ENCODE peak calls at places on chromosomes 2 and 18, in four cellular contexts. T, G, K and U are unnamed samples.

GRCh38 chr2:221981918-221982317 is 316.9 kb downstream of the PAX3 start:
- DNase-seq in T (no peak), G (peak), K (no peak), U (no peak)

GRCh38 chr2:180698668-180699067 is 281.7 kb upstream of the UBE2E3 start:
- DNase-seq in T (no peak), G (no peak), K (no peak), U (no peak)

GRCh38 chr2:65604246-65604645 is 171.8 kb upstream of the SPRED2 start:
- DNase-seq in T (no peak), G (no peak), K (no peak), U (no peak)

GRCh38 chr2:47904903-47905453 is 1.3 kb downstream of the FBXO11 start:
- DNase-seq in T (no peak), G (no peak), K (peak), U (peak)

GRCh38 chr18:13407484-13407883 is 188.9 kb downstream of the LDLRAD4 start:
- DNase-seq in T (no peak), G (no peak), K (no peak), U (no peak)

GRCh38 chr2:46866770-46867246 is 48.8 kb downstream of the MCFD2 start:
- DNase-seq in T (no peak), G (no peak), K (no peak), U (no peak)

GRCh38 chr2:189364607-189365006 is 76.7 kb upstream of the WDR75 start:
- DNase-seq in T (no peak), G (no peak), K (no peak), U (no peak)

GRCh38 chr2:121648611-121649401 is 456 bp downstream of the CLASP1 start:
- DNase-seq in T (no peak), G (peak), K (no peak), U (peak)

GRCh38 chr2:15111718-15112117 is 449.4 kb downstream of the NBAS start:
- DNase-seq in T (no peak), G (no peak), K (no peak), U (no peak)

GRCh38 chr2:31270136-31270535 is 36.2 kb downstream of the EHD3 start:
- DNase-seq in T (no peak), G (no peak), K (no peak), U (no peak)

GRCh38 chr18:57113783-57114465 is 33.0 kb upstream of the BOD1L2 start:
- DNase-seq in T (no peak), G (peak), K (no peak), U (no peak)

GRCh38 chr2:157501026-157501425 is 57.1 kb upstream of the CYTIP start:
- DNase-seq in T (no peak), G (no peak), K (no peak), U (no peak)

GRCh38 chr2:169716229-169716886 is 17.3 kb upstream of the KLHL23 start:
- DNase-seq in T (no peak), G (peak), K (no peak), U (no peak)

GRCh38 chr2:146119586-146119985 is 1599.7 kb upstream of the ZEB2 start:
- DNase-seq in T (no peak), G (no peak), K (no peak), U (no peak)

GRCh38 chr18:33781429-33781828 is 203.4 kb downstream of the ASXL3 start:
- DNase-seq in T (no peak), G (no peak), K (no peak), U (no peak)

GRCh38 chr2:106161938-106162814 is 31.9 kb downstream of the UXS1 start:
- DNase-seq in T (no peak), G (no peak), K (no peak), U (no peak)

GRCh38 chr18:50696436-50696835 is 123.4 kb downstream of the MRO start:
- DNase-seq in T (peak), G (no peak), K (no peak), U (no peak)

GRCh38 chr2:160747771-160748170 is 254.2 kb upstream of the RBMS1 start:
- DNase-seq in T (no peak), G (no peak), K (no peak), U (no peak)

GRCh38 chr2:127515383-127515915 is 10.8 kb downstream of the IWS1 start:
- DNase-seq in T (no peak), G (peak), K (no peak), U (no peak)

GRCh38 chr2:36456227-36456788 is 100.7 kb downstream of the CRIM1 start:
- DNase-seq in T (no peak), G (peak), K (no peak), U (peak)

GRCh38 chr2:158923180-158923594 is 45.3 kb upstream of the TANC1 start:
- DNase-seq in T (peak), G (no peak), K (no peak), U (peak)

GRCh38 chr2:218828477-218828778 is 3.2 kb downstream of the PRKAG3 start:
- DNase-seq in T (no peak), G (no peak), K (no peak), U (no peak)